ENCODE peak calls at places on chromosome 7, in six cellular contexts. One of them, this sample, is unnamed. For H3K4me1, the result is how much of the 10 kb centered on the place peaks cover.

GRCh38 chr7:27364344-27364758 is 121.7 kb downstream of the EVX1 start:
- DNase-seq in breast epithelium: no peak
- DNase-seq in BE2C: no peak
- DNase-seq in vagina: no peak
- DNase-seq in GM23338: no peak
- DNase-seq in OCI-LY7: no peak
- DNase-seq in this sample: peak

GRCh38 chr7:73715648-73716317 is 3.7 kb downstream of the STX1A start:
- DNase-seq in breast epithelium: no peak
- DNase-seq in BE2C: peak
- DNase-seq in vagina: no peak
- DNase-seq in GM23338: no peak
- DNase-seq in OCI-LY7: peak
- DNase-seq in this sample: no peak

GRCh38 chr7:18201349-18201748 is 173.7 kb upstream of the PRPS1L1 start:
- DNase-seq in breast epithelium: no peak
- DNase-seq in BE2C: no peak
- DNase-seq in vagina: no peak
- DNase-seq in GM23338: no peak
- DNase-seq in OCI-LY7: no peak
- DNase-seq in this sample: no peak

GRCh38 chr7:116122972-116123595 is 87.3 kb upstream of the TES start:
- DNase-seq in breast epithelium: no peak
- DNase-seq in BE2C: no peak
- DNase-seq in vagina: no peak
- DNase-seq in GM23338: peak
- DNase-seq in OCI-LY7: peak
- DNase-seq in this sample: no peak

GRCh38 chr7:26691886-26692285 is 172.5 kb downstream of the SKAP2 start:
- DNase-seq in breast epithelium: no peak
- DNase-seq in BE2C: no peak
- DNase-seq in vagina: no peak
- DNase-seq in GM23338: peak
- DNase-seq in OCI-LY7: no peak
- DNase-seq in this sample: no peak

GRCh38 chr7:66326501-66327180 is 121.5 kb downstream of the TPST1 start:
- DNase-seq in breast epithelium: no peak
- DNase-seq in BE2C: no peak
- DNase-seq in vagina: no peak
- DNase-seq in GM23338: no peak
- DNase-seq in OCI-LY7: no peak
- DNase-seq in this sample: no peak

GRCh38 chr7:106462365-106462859 is 177.6 kb upstream of the NAMPT start:
- DNase-seq in breast epithelium: no peak
- DNase-seq in BE2C: no peak
- DNase-seq in vagina: no peak
- DNase-seq in GM23338: peak
- DNase-seq in OCI-LY7: peak
- DNase-seq in this sample: no peak

GRCh38 chr7:92631067-92631829 is 41.1 kb upstream of the FAM133B start:
- DNase-seq in breast epithelium: no peak
- DNase-seq in BE2C: no peak
- DNase-seq in vagina: no peak
- DNase-seq in GM23338: no peak
- DNase-seq in OCI-LY7: no peak
- DNase-seq in this sample: no peak

GRCh38 chr7:101635484-101635883 is 6.4 kb upstream of the MYL10 start:
- DNase-seq in breast epithelium: no peak
- DNase-seq in BE2C: no peak
- DNase-seq in vagina: no peak
- DNase-seq in GM23338: no peak
- DNase-seq in OCI-LY7: no peak
- DNase-seq in this sample: no peak

GRCh38 chr7:128322040-128322643 is 21.6 kb downstream of the RBM28 start:
- DNase-seq in breast epithelium: no peak
- DNase-seq in BE2C: peak
- DNase-seq in vagina: no peak
- DNase-seq in GM23338: peak
- DNase-seq in OCI-LY7: peak
- DNase-seq in this sample: no peak

GRCh38 chr7:41065663-41066062 is 637.2 kb downstream of the INHBA start:
- DNase-seq in breast epithelium: peak
- DNase-seq in BE2C: no peak
- DNase-seq in vagina: no peak
- DNase-seq in GM23338: peak
- DNase-seq in OCI-LY7: no peak
- DNase-seq in this sample: no peak

GRCh38 chr7:128318696-128319095 is 25.0 kb downstream of the RBM28 start:
- DNase-seq in breast epithelium: no peak
- DNase-seq in BE2C: no peak
- DNase-seq in vagina: no peak
- DNase-seq in GM23338: no peak
- DNase-seq in OCI-LY7: no peak
- DNase-seq in this sample: no peak

GRCh38 chr7:14717169-14717568 is 185.4 kb downstream of the DGKB start:
- DNase-seq in breast epithelium: no peak
- DNase-seq in BE2C: no peak
- DNase-seq in vagina: no peak
- DNase-seq in GM23338: no peak
- DNase-seq in OCI-LY7: no peak
- DNase-seq in this sample: no peak

GRCh38 chr7:128259131-128260056 is 18.3 kb downstream of the LEP start:
- DNase-seq in breast epithelium: no peak
- DNase-seq in BE2C: no peak
- DNase-seq in vagina: no peak
- DNase-seq in GM23338: no peak
- DNase-seq in OCI-LY7: no peak
- DNase-seq in this sample: no peak

GRCh38 chr7:28726563-28726962 is 231.6 kb downstream of the TRIL start:
- DNase-seq in breast epithelium: no peak
- DNase-seq in BE2C: peak
- DNase-seq in vagina: no peak
- DNase-seq in GM23338: no peak
- DNase-seq in OCI-LY7: no peak
- DNase-seq in this sample: no peak
- H3K4me1 ChIP-seq in breast epithelium: under half
- H3K4me1 ChIP-seq in BE2C: under half
- H3K4me1 ChIP-seq in vagina: under half
- H3K4me1 ChIP-seq in GM23338: under half
- H3K4me1 ChIP-seq in OCI-LY7: under half
- H3K4me1 ChIP-seq in this sample: under half

DNA sequence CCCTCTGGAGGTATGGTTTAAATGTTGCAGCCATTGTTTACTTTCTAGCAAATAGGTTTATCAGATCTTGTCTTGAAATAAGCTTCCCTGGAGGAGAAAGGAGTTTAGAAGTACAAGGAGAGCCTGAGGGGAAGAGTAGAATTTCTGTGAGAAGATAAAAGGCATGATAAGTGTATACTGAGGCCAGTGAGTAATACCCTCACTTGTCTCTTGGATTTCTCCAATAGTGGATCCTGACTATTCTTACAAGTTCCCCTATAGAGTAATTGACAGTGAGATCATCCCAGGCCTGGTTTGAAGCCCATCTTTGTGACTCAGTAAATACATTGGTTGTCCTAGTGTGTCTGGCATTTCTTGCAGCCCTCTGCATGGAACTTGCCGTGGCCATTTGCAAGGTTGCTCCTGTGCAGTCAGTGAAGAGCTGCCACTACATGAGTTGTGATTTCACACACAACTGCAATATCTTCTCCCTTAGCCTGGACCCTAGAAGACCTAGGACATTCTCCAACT is 41.6 kb downstream of the CHN2 start:
- DNase-seq in breast epithelium: no peak
- DNase-seq in BE2C: no peak
- DNase-seq in vagina: no peak
- DNase-seq in GM23338: no peak
- DNase-seq in OCI-LY7: no peak
- DNase-seq in this sample: no peak
- H3K4me1 ChIP-seq in breast epithelium: under half
- H3K4me1 ChIP-seq in BE2C: under half
- H3K4me1 ChIP-seq in vagina: under half
- H3K4me1 ChIP-seq in GM23338: under half
- H3K4me1 ChIP-seq in OCI-LY7: under half
- H3K4me1 ChIP-seq in this sample: under half

GRCh38 chr7:90719159-90719558 is 123.0 kb downstream of the CDK14 start:
- DNase-seq in breast epithelium: no peak
- DNase-seq in BE2C: no peak
- DNase-seq in vagina: no peak
- DNase-seq in GM23338: no peak
- DNase-seq in OCI-LY7: no peak
- DNase-seq in this sample: no peak

GRCh38 chr7:90721869-90722431 is 125.8 kb downstream of the CDK14 start:
- DNase-seq in breast epithelium: no peak
- DNase-seq in BE2C: no peak
- DNase-seq in vagina: no peak
- DNase-seq in GM23338: no peak
- DNase-seq in OCI-LY7: no peak
- DNase-seq in this sample: no peak

GRCh38 chr7:90723233-90723632 is 127.1 kb downstream of the CDK14 start:
- DNase-seq in breast epithelium: no peak
- DNase-seq in BE2C: no peak
- DNase-seq in vagina: no peak
- DNase-seq in GM23338: no peak
- DNase-seq in OCI-LY7: peak
- DNase-seq in this sample: no peak

GRCh38 chr7:90723866-90724265 is 127.7 kb downstream of the CDK14 start:
- DNase-seq in breast epithelium: no peak
- DNase-seq in BE2C: no peak
- DNase-seq in vagina: no peak
- DNase-seq in GM23338: no peak
- DNase-seq in OCI-LY7: peak
- DNase-seq in this sample: no peak

GRCh38 chr7:90720970-90721768 is 125.0 kb downstream of the CDK14 start:
- DNase-seq in breast epithelium: no peak
- DNase-seq in BE2C: no peak
- DNase-seq in vagina: no peak
- DNase-seq in GM23338: peak
- DNase-seq in OCI-LY7: peak
- DNase-seq in this sample: peak
- H3K4me1 ChIP-seq in breast epithelium: under half
- H3K4me1 ChIP-seq in BE2C: under half
- H3K4me1 ChIP-seq in vagina: under half
- H3K4me1 ChIP-seq in GM23338: under half
- H3K4me1 ChIP-seq in OCI-LY7: half or more
- H3K4me1 ChIP-seq in this sample: under half

DNA sequence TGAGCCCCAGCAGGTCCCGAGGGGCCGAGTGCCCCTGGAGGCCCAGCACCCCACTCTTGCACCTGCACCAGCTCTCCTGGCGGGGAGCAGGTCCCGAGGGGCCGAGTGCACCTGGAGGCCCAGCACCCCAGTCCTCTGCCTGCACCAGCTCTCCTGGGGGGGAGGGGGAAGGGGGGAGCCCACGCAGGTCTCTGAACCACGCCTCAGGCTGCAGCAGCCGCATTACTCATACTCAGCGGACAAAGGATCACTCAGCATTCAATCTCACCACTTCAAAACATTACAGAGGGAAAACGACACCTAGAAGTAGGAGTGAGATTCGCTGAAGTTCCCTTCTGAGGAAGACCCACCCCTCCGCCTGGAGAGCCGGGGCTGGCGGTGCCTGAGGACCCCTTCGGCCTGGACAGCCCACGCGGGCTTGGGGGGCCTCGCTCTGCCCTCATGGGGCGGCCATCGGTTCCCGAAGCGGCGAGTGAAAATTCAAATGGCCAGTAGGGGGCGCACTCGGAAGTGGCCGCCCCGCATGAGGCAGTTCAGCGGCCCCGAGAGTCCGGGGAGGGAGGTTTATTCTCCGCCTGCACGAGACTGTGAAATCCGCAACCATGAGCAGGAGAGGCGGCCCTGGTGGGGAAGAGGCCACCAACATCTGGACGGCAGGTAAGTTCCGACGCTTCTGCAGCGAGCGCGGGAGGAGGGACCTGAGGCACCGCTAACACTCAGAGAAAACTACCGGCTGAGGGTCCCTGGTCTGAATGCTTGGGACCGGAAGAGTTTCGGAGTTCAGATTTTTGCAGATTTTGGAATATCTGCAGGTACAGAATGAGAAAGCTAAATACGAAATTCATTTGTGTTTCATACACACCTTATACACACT is 1.1 kb upstream of the GPER1 start:
- DNase-seq in breast epithelium: peak
- DNase-seq in BE2C: peak
- DNase-seq in vagina: no peak
- DNase-seq in GM23338: peak
- DNase-seq in OCI-LY7: peak
- DNase-seq in this sample: peak
- H3K4me1 ChIP-seq in breast epithelium: under half
- H3K4me1 ChIP-seq in BE2C: under half
- H3K4me1 ChIP-seq in vagina: under half
- H3K4me1 ChIP-seq in GM23338: under half
- H3K4me1 ChIP-seq in OCI-LY7: under half
- H3K4me1 ChIP-seq in this sample: under half

GRCh38 chr7:130877676-130878305 is 143.8 kb upstream of the KLF14 start:
- DNase-seq in breast epithelium: no peak
- DNase-seq in BE2C: no peak
- DNase-seq in vagina: no peak
- DNase-seq in GM23338: no peak
- DNase-seq in OCI-LY7: no peak
- DNase-seq in this sample: no peak
- H3K4me1 ChIP-seq in breast epithelium: under half
- H3K4me1 ChIP-seq in BE2C: under half
- H3K4me1 ChIP-seq in vagina: under half
- H3K4me1 ChIP-seq in GM23338: under half
- H3K4me1 ChIP-seq in OCI-LY7: under half
- H3K4me1 ChIP-seq in this sample: under half

GRCh38 chr7:36777062-36777461 is 52.8 kb upstream of the AOAH start:
- DNase-seq in breast epithelium: no peak
- DNase-seq in BE2C: no peak
- DNase-seq in vagina: no peak
- DNase-seq in GM23338: no peak
- DNase-seq in OCI-LY7: no peak
- DNase-seq in this sample: no peak
- H3K4me1 ChIP-seq in breast epithelium: under half
- H3K4me1 ChIP-seq in BE2C: under half
- H3K4me1 ChIP-seq in vagina: under half
- H3K4me1 ChIP-seq in GM23338: under half
- H3K4me1 ChIP-seq in OCI-LY7: under half
- H3K4me1 ChIP-seq in this sample: under half

This sample was measured in ovary.